ENCODE peak calls at places on chromosomes 11 and 22, in six cellular contexts. One of them, this sample, is unnamed.

GRCh38 chr11:109096266-109096665 is 325.7 kb upstream of the C11orf87 start:
- DNase-seq in iPS-NIHi11: no peak
- DNase-seq in NCI-H345: no peak
- DNase-seq in stimulated activated CD4-positive, alpha-beta T cell treated with anti-CD3 and anti-CD28 coated beads, Interleukin-15, amount 100 ng/mL, for 1 hour: no peak
- DNase-seq in ascending aorta: no peak
- DNase-seq in NCI-H2081: no peak
- DNase-seq in this sample: no peak

GRCh38 chr11:75639752-75640151 is 29.1 kb downstream of the MAP6 start:
- DNase-seq in ascending aorta: peak; percentile 78
- DNase-seq in NCI-H345: peak; percentile 93
- DNase-seq in NCI-H2081: peak; percentile 93
- DNase-seq in iPS-NIHi11: peak; percentile 45
- DNase-seq in stimulated activated CD4-positive, alpha-beta T cell treated with anti-CD3 and anti-CD28 coated beads, Interleukin-15, amount 100 ng/mL, for 1 hour: no peak
- DNase-seq in this sample: peak; percentile 65

GRCh38 chr11:33842236-33842915 is 49.5 kb downstream of the LMO2 start:
- DNase-seq in NCI-H345: no peak
- DNase-seq in iPS-NIHi11: no peak
- DNase-seq in NCI-H2081: peak; percentile 35
- DNase-seq in ascending aorta: no peak
- DNase-seq in stimulated activated CD4-positive, alpha-beta T cell treated with anti-CD3 and anti-CD28 coated beads, Interleukin-15, amount 100 ng/mL, for 1 hour: no peak
- DNase-seq in this sample: no peak

GRCh38 chr11:125256471-125257010 is 92.0 kb downstream of the PKNOX2 start:
- DNase-seq in NCI-H2081: no peak
- DNase-seq in ascending aorta: no peak
- DNase-seq in iPS-NIHi11: no peak
- DNase-seq in NCI-H345: no peak
- DNase-seq in stimulated activated CD4-positive, alpha-beta T cell treated with anti-CD3 and anti-CD28 coated beads, Interleukin-15, amount 100 ng/mL, for 1 hour: no peak
- DNase-seq in this sample: no peak

GRCh38 chr22:27541831-27542230 is 259.7 kb downstream of the MN1 start:
- DNase-seq in iPS-NIHi11: no peak
- DNase-seq in NCI-H345: no peak
- DNase-seq in stimulated activated CD4-positive, alpha-beta T cell treated with anti-CD3 and anti-CD28 coated beads, Interleukin-15, amount 100 ng/mL, for 1 hour: no peak
- DNase-seq in NCI-H2081: peak; percentile 45
- DNase-seq in ascending aorta: no peak
- DNase-seq in this sample: no peak

GRCh38 chr11:28833169-28833568 is 725.0 kb downstream of the METTL15 start:
- DNase-seq in NCI-H345: no peak
- DNase-seq in ascending aorta: no peak
- DNase-seq in stimulated activated CD4-positive, alpha-beta T cell treated with anti-CD3 and anti-CD28 coated beads, Interleukin-15, amount 100 ng/mL, for 1 hour: no peak
- DNase-seq in iPS-NIHi11: no peak
- DNase-seq in NCI-H2081: no peak
- DNase-seq in this sample: no peak

GRCh38 chr22:18059991-18060390 is 17.8 kb upstream of the PEX26 start:
- DNase-seq in stimulated activated CD4-positive, alpha-beta T cell treated with anti-CD3 and anti-CD28 coated beads, Interleukin-15, amount 100 ng/mL, for 1 hour: no peak
- DNase-seq in iPS-NIHi11: no peak
- DNase-seq in NCI-H2081: no peak
- DNase-seq in NCI-H345: no peak
- DNase-seq in ascending aorta: no peak
- DNase-seq in this sample: no peak

GRCh38 chr11:62374801-62375200 is 37.6 kb downstream of the ASRGL1 start:
- DNase-seq in ascending aorta: no peak
- DNase-seq in NCI-H2081: no peak
- DNase-seq in stimulated activated CD4-positive, alpha-beta T cell treated with anti-CD3 and anti-CD28 coated beads, Interleukin-15, amount 100 ng/mL, for 1 hour: no peak
- DNase-seq in NCI-H345: no peak
- DNase-seq in iPS-NIHi11: no peak
- DNase-seq in this sample: no peak

GRCh38 chr22:46578824-46579561 is 41.2 kb upstream of the GRAMD4 start:
- DNase-seq in NCI-H2081: no peak
- DNase-seq in iPS-NIHi11: no peak
- DNase-seq in NCI-H345: no peak
- DNase-seq in ascending aorta: no peak
- DNase-seq in stimulated activated CD4-positive, alpha-beta T cell treated with anti-CD3 and anti-CD28 coated beads, Interleukin-15, amount 100 ng/mL, for 1 hour: no peak
- DNase-seq in this sample: no peak

GRCh38 chr11:89327885-89328284 is 150.2 kb downstream of the TYR start:
- DNase-seq in stimulated activated CD4-positive, alpha-beta T cell treated with anti-CD3 and anti-CD28 coated beads, Interleukin-15, amount 100 ng/mL, for 1 hour: no peak
- DNase-seq in NCI-H345: no peak
- DNase-seq in iPS-NIHi11: peak; percentile 3
- DNase-seq in NCI-H2081: no peak
- DNase-seq in ascending aorta: no peak
- DNase-seq in this sample: no peak

This sample was measured in mesothelial cell of epicardium.